ENCODE peak calls at places on chromosomes 5 and 9, in five cellular contexts. H, G, S, V and E are unnamed samples. For H3K4me1, the result is how much of the 10 kb centered on the place peaks cover.

GRCh38 chr5:143434261-143435206 is 31.0 kb upstream of the NR3C1 start:
- DNase-seq in V (no peak), S (no peak), H (no peak), G (no peak), E (no peak)

GRCh38 chr9:133429641-133430161 is 7.5 kb downstream of the ADAMTS13 start:
- DNase-seq in V (peak), G (no peak), S (peak), H (peak), E (peak)

GRCh38 chr9:18544456-18544855 is 70.5 kb downstream of the ADAMTSL1 start:
- DNase-seq in S (no peak), V (no peak), G (no peak), H (no peak), E (no peak)

GRCh38 chr5:68740204-68740910 is 353.5 kb upstream of the SLC30A5 start:
- DNase-seq in S (no peak), H (no peak), V (no peak), G (peak), E (no peak)

GRCh38 chr9:113524460-113524859 is 60.9 kb downstream of the RGS3 start:
- DNase-seq in S (no peak), H (no peak), G (no peak), V (no peak), E (no peak)

GRCh38 chr5:135075621-135076585 is 41.9 kb upstream of the PITX1 start:
- DNase-seq in S (no peak), H (peak), V (no peak), G (no peak), E (no peak)

GRCh38 chr5:602466-603035 is 9.6 kb upstream of the CEP72 start:
- DNase-seq in G (no peak), S (no peak), V (no peak), H (no peak), E (no peak)

GRCh38 chr5:56123531-56124243 is 109.4 kb downstream of the ANKRD55 start:
- DNase-seq in V (peak), G (no peak), H (peak), S (peak), E (peak)

GRCh38 chr5:62284946-62285891 is 20.8 kb upstream of the KIF2A start:
- DNase-seq in S (no peak), V (peak), H (no peak), G (peak), E (no peak)

GRCh38 chr5:93587919-93588585 is 5.0 kb downstream of the NR2F1 start:
- DNase-seq in H (no peak), G (no peak), S (no peak), V (no peak), E (no peak)

GRCh38 chr5:15499528-15500325 is at the start of gene FBXL7:
- DNase-seq in H (peak), V (no peak), S (peak), G (no peak), E (peak)

GRCh38 chr5:3266861-3267260 is 328.8 kb upstream of the IRX1 start:
- DNase-seq in S (no peak), G (no peak), V (no peak), H (no peak), E (no peak)

GRCh38 chr5:457195-457961 is 14.4 kb downstream of the EXOC3 start:
- DNase-seq in S (no peak), V (no peak), G (no peak), H (no peak), E (no peak)

GRCh38 chr5:151146003-151146524 is 11.5 kb downstream of the ANXA6 start:
- DNase-seq in S (no peak), H (no peak), V (no peak), G (no peak), E (no peak)
- H3K4me1 ChIP-seq in S (under half), H (under half), V (under half), G (half or more), E (under half)

DNA sequence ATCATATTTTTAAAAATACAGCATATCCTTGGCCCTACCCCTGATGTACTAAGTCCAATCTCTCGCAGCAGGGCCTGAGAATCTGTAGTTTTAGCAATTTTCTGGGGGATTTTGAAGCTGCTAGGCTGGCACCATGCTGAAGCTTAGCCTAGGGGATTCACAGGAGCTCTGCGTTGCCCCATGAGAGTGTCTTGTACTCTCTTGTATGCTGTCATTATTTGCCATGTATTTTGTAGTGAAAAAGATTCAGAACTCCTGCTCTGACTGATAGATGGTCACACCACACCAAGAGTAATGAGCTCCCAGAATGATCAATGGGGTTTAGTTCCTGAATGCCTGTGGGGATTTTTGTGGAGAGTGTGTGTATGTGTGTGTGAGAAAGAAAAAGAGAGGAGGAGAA is 20.7 kb upstream of the TRMT10B start:
- DNase-seq in V (no peak), H (no peak), G (no peak), S (no peak), E (no peak)
- TF ChIP-seq BHLHE40 in V (no peak), H (no peak), G (no peak), S (no peak), E (no peak)

GRCh38 chr5:17482784-17483183 is 15.2 kb upstream of the TAF11L2 start:
- DNase-seq in S (no peak), H (no peak), G (no peak), V (no peak), E (no peak)
- H3K4me1 ChIP-seq in S (under half), H (under half), G (under half), V (under half), E (under half)

GRCh38 chr5:10832987-10833386 is 72.0 kb upstream of the DAP start:
- DNase-seq in G (no peak), H (peak), V (no peak), S (peak), E (no peak)
- TF ChIP-seq BHLHE40 in G (no peak), H (no peak), V (no peak), S (no peak), E (no peak)

GRCh38 chr9:35112257-35113020 is 3.2 kb downstream of the ATOSB start:
- DNase-seq in V (no peak), G (no peak), S (no peak), H (peak), E (no peak)

GRCh38 chr9:35108946-35109575 is 6.1 kb upstream of the STOML2 start:
- DNase-seq in G (no peak), V (peak), S (no peak), H (no peak), E (no peak)

GRCh38 chr9:35110327-35110758 is 5.3 kb downstream of the ATOSB start:
- DNase-seq in S (no peak), V (no peak), G (no peak), H (peak), E (peak)

GRCh38 chr9:35108461-35108860 is 5.5 kb upstream of the STOML2 start:
- DNase-seq in V (no peak), H (no peak), G (no peak), S (no peak), E (no peak)

DNA sequence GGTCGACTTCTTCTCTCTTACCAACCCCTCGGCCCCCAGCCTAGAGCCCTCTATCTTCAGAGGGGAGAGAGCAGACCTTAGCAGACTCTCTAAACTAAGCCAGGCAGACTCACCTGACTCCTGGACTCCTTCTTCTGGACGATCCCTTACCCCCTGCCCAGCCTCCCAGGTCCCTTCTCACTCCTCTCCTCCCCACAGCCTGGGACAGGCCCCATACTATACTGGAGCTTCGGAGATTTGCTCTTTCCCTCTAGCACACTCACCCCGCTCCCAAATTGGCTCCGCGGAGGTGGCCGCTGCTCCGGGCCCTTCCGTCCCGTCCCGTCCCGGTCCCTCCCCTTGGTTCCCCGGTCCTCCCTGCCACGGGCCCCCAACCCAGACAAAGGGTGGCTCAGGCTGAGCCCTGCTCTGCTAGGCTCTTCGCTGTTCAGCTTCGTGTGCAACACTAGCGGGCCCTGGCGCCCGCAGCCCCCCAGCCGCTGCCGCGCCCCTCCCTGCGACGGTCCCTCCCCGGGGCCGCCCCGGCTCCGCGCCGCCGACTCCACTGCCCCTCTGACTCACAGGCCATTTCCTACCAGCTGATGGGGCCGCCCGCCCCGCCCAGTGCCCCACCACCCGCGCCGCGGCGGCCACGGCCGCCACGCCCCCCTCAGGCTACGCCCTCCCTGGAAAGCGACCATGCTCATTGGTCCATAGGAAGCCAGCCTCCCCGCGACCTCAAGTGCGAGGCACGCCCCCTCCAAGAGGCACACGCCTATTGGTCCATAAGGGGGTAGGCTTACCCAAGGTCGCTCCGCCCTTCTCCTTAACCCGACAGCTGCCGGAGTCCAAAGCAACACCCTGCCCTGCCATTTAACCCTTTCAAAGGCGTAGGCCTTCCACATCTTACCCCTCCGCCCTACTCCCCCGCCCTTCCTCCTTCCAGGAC is 4.4 kb downstream of the ATOSB start:
- DNase-seq in G (peak), S (peak), V (peak), H (peak), E (peak)
- H3K4me1 ChIP-seq in G (under half), S (under half), V (half or more), H (under half), E (under half)

GRCh38 chr9:27278374-27278773 is 18.6 kb downstream of the EQTN start:
- DNase-seq in S (no peak), V (no peak), H (no peak), G (no peak), E (no peak)

GRCh38 chr9:27279611-27280010 is 17.3 kb downstream of the EQTN start:
- DNase-seq in V (no peak), S (no peak), H (no peak), G (no peak), E (no peak)

GRCh38 chr9:27280249-27280648 is 16.7 kb downstream of the EQTN start:
- DNase-seq in G (no peak), S (no peak), V (no peak), H (no peak), E (no peak)

GRCh38 chr9:27280858-27281257 is 16.1 kb downstream of the EQTN start:
- DNase-seq in V (no peak), H (no peak), S (no peak), G (no peak), E (no peak)

DNA sequence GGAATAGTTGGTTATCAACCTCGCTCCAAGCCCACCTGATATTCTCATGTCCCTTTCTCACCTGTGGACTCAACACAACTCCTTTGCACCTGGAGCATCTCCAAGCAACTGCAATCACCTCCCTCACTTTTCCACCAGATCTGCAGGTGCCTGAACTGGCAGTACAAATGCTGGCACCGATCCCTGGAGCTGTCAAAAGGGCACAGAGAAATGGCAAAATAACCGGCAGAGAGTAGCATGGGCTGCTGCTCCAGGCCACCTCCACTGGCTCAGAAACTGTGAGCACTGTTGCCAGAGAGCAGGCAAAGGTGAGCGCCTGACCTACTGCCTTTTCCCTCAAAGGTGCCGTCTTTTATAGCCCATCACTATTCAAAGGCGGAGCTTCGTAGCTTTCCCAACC is 14.7 kb downstream of the EQTN start:
- DNase-seq in G (no peak), H (no peak), S (no peak), V (no peak), E (no peak)
- TF ChIP-seq BHLHE40 in G (no peak), H (no peak), S (no peak), V (no peak), E (no peak)

DNA sequence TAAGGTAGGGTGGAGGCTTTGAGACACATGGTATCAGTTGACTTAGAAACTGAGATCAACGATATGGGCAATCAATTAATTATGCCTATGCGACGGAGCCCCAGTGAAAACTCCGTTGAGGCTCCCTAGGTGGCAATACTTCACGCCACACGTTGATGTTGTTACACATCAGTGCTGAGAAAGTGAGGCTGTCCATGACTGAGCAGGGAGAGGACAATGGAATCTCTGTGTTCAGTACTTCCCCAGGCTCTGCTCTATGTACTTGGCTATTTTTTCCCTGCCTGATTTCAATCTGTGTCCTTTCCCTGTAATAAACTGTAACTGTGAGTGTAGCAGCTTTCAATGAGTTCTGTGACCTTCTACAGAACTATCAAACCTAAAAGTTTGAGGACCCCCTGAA is 211.7 kb downstream of the SNCAIP start:
- DNase-seq in V (no peak), H (no peak), G (no peak), S (no peak), E (no peak)
- H3K4me1 ChIP-seq in V (under half), H (under half), G (under half), S (under half), E (under half)

DNA sequence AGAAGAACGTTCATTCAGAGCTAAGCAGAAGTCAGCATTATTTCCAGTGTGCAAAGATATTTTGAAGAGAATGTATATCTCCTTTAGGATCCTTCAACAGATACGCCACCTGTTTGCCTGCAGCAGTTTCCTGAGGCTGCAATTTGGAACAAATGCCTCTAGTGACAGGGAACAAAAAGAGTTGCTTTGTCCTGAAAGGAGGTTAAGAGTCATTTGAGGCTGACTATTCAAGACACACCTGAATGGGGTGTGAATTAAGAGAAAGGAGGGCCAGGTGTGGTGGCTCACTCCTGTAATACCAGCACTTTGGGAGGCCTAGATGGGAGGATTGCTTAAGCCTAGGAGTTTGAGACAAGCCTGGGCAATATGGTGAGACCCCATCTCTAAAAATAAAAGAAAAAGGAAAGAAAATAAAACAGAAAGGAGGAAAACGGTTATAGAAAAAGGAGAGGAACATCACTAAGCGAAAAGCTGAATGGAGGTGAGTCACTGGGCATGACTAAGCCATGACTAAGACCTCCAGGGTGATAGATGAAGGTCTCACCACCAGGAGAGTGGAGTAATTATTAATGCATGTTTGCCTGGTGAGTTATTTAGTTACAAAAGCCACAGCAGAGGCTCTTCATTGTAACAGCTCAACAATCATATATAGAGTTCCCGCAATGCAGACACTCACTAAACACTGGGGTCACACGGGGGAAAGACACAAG is 255.2 kb upstream of the TNC start:
- DNase-seq in G (peak), S (peak), H (peak), V (no peak), E (peak)
- TF ChIP-seq BHLHE40 in G (no peak), S (no peak), H (peak), V (no peak), E (no peak)